ENCODE peak calls at places on chromosomes 4 and X, in eight cellular contexts. One of them, this sample, is unnamed.

GRCh38 chr4:55318135-55318534 is 27.9 kb upstream of the SRD5A3 start:
- DNase-seq in anterior cingulate cortex: no peak
- DNase-seq in cardiac fibroblast: peak
- DNase-seq in epithelial cell of prostate: no peak
- DNase-seq in lower lobe of right lung: no peak
- DNase-seq in non-pigmented ciliary epithelial cell: no peak
- DNase-seq in GF-D8: no peak
- DNase-seq in LoVo: no peak
- DNase-seq in this sample: no peak

GRCh38 chr4:87732033-87732770 is 67.2 kb upstream of the IBSP start:
- DNase-seq in anterior cingulate cortex: no peak
- DNase-seq in cardiac fibroblast: no peak
- DNase-seq in epithelial cell of prostate: no peak
- DNase-seq in lower lobe of right lung: peak
- DNase-seq in non-pigmented ciliary epithelial cell: no peak
- DNase-seq in GF-D8: no peak
- DNase-seq in LoVo: no peak
- DNase-seq in this sample: no peak

GRCh38 chrX:153722704-153723350 is 1.4 kb downstream of the BCAP31 start:
- DNase-seq in anterior cingulate cortex: no peak
- DNase-seq in cardiac fibroblast: no peak
- DNase-seq in epithelial cell of prostate: no peak
- DNase-seq in lower lobe of right lung: peak
- DNase-seq in non-pigmented ciliary epithelial cell: no peak
- DNase-seq in GF-D8: no peak
- DNase-seq in LoVo: no peak
- DNase-seq in this sample: peak

GRCh38 chr4:41307633-41308032 is 50.9 kb downstream of the UCHL1 start:
- DNase-seq in anterior cingulate cortex: no peak
- DNase-seq in cardiac fibroblast: peak
- DNase-seq in epithelial cell of prostate: peak
- DNase-seq in lower lobe of right lung: no peak
- DNase-seq in non-pigmented ciliary epithelial cell: no peak
- DNase-seq in GF-D8: no peak
- DNase-seq in LoVo: no peak
- DNase-seq in this sample: peak

GRCh38 chrX:68808686-68809357 is 20.0 kb upstream of the EFNB1 start:
- DNase-seq in anterior cingulate cortex: no peak
- DNase-seq in cardiac fibroblast: peak
- DNase-seq in epithelial cell of prostate: no peak
- DNase-seq in lower lobe of right lung: no peak
- DNase-seq in non-pigmented ciliary epithelial cell: no peak
- DNase-seq in GF-D8: no peak
- DNase-seq in LoVo: no peak
- DNase-seq in this sample: no peak

GRCh38 chr4:114497116-114497515 is 101.5 kb upstream of the UGT8 start:
- DNase-seq in anterior cingulate cortex: no peak
- DNase-seq in cardiac fibroblast: no peak
- DNase-seq in epithelial cell of prostate: no peak
- DNase-seq in lower lobe of right lung: no peak
- DNase-seq in non-pigmented ciliary epithelial cell: no peak
- DNase-seq in GF-D8: no peak
- DNase-seq in LoVo: no peak
- DNase-seq in this sample: no peak

GRCh38 chrX:113305496-113305895 is 464.9 kb upstream of the AMOT start:
- DNase-seq in anterior cingulate cortex: no peak
- DNase-seq in cardiac fibroblast: peak
- DNase-seq in epithelial cell of prostate: no peak
- DNase-seq in lower lobe of right lung: no peak
- DNase-seq in non-pigmented ciliary epithelial cell: peak
- DNase-seq in GF-D8: no peak
- DNase-seq in LoVo: no peak
- DNase-seq in this sample: no peak

GRCh38 chrX:119758682-119759332 is 419 bp downstream of the SOWAHD start:
- DNase-seq in anterior cingulate cortex: no peak
- DNase-seq in cardiac fibroblast: no peak
- DNase-seq in epithelial cell of prostate: no peak
- DNase-seq in lower lobe of right lung: no peak
- DNase-seq in non-pigmented ciliary epithelial cell: no peak
- DNase-seq in GF-D8: peak
- DNase-seq in LoVo: no peak
- DNase-seq in this sample: peak

GRCh38 chr4:98950925-98951324 is 22.0 kb upstream of the EIF4E start:
- DNase-seq in anterior cingulate cortex: no peak
- DNase-seq in cardiac fibroblast: no peak
- DNase-seq in epithelial cell of prostate: no peak
- DNase-seq in lower lobe of right lung: no peak
- DNase-seq in non-pigmented ciliary epithelial cell: no peak
- DNase-seq in GF-D8: no peak
- DNase-seq in LoVo: no peak
- DNase-seq in this sample: no peak

GRCh38 chrX:39163585-39163984 is 362.3 kb downstream of the MID1IP1 start:
- DNase-seq in anterior cingulate cortex: no peak
- DNase-seq in cardiac fibroblast: no peak
- DNase-seq in epithelial cell of prostate: no peak
- DNase-seq in lower lobe of right lung: no peak
- DNase-seq in non-pigmented ciliary epithelial cell: no peak
- DNase-seq in GF-D8: no peak
- DNase-seq in LoVo: no peak
- DNase-seq in this sample: no peak

This sample was measured in PC-9.